ENCODE peak calls at places on chromosomes 2 and 18, in ten cellular contexts. One of them, this sample, is unnamed.

GRCh38 chr2:146990311-146990781 is 854.5 kb upstream of the ACVR2A start:
- DNase-seq in SK-N-SH: no peak
- DNase-seq in germinal center: no peak
- DNase-seq in chondrocyte: no peak
- DNase-seq in T-cell: no peak
- DNase-seq in stimulated activated CD8-positive, alpha-beta memory T cell treated with anti-CD3 and anti-CD28 coated beads, Interleukin-7, amount 100 ng/mL, for 24 hours: no peak
- DNase-seq in effector CD4-positive, alpha-beta T cell: no peak
- DNase-seq in SHP77: no peak
- DNase-seq in SK-MEL-5: peak; percentile 19
- DNase-seq in activated naive CD4-positive, alpha-beta T cell: no peak
- DNase-seq in this sample: no peak

GRCh38 chr18:73564073-73564472 is 583.6 kb downstream of the FBXO15 start:
- DNase-seq in SK-N-SH: no peak
- DNase-seq in germinal center: no peak
- DNase-seq in chondrocyte: no peak
- DNase-seq in T-cell: no peak
- DNase-seq in stimulated activated CD8-positive, alpha-beta memory T cell treated with anti-CD3 and anti-CD28 coated beads, Interleukin-7, amount 100 ng/mL, for 24 hours: no peak
- DNase-seq in effector CD4-positive, alpha-beta T cell: no peak
- DNase-seq in SHP77: no peak
- DNase-seq in SK-MEL-5: no peak
- DNase-seq in activated naive CD4-positive, alpha-beta T cell: no peak
- DNase-seq in this sample: no peak

GRCh38 chr18:31500161-31500688 is 2.2 kb downstream of the DSG2 start:
- DNase-seq in SK-N-SH: no peak
- DNase-seq in germinal center: no peak
- DNase-seq in chondrocyte: no peak
- DNase-seq in T-cell: no peak
- DNase-seq in stimulated activated CD8-positive, alpha-beta memory T cell treated with anti-CD3 and anti-CD28 coated beads, Interleukin-7, amount 100 ng/mL, for 24 hours: no peak
- DNase-seq in effector CD4-positive, alpha-beta T cell: no peak
- DNase-seq in SHP77: no peak
- DNase-seq in SK-MEL-5: no peak
- DNase-seq in activated naive CD4-positive, alpha-beta T cell: no peak
- DNase-seq in this sample: no peak

GRCh38 chr2:219344756-219345458 is 12.4 kb upstream of the RESP18 start:
- DNase-seq in SK-N-SH: no peak
- DNase-seq in germinal center: no peak
- DNase-seq in chondrocyte: no peak
- DNase-seq in T-cell: no peak
- DNase-seq in stimulated activated CD8-positive, alpha-beta memory T cell treated with anti-CD3 and anti-CD28 coated beads, Interleukin-7, amount 100 ng/mL, for 24 hours: no peak
- DNase-seq in effector CD4-positive, alpha-beta T cell: no peak
- DNase-seq in SHP77: peak; percentile 73
- DNase-seq in SK-MEL-5: peak; percentile 65
- DNase-seq in activated naive CD4-positive, alpha-beta T cell: no peak
- DNase-seq in this sample: no peak

GRCh38 chr18:11719050-11719449 is 30.0 kb downstream of the GNAL start:
- DNase-seq in SK-N-SH: no peak
- DNase-seq in germinal center: no peak
- DNase-seq in chondrocyte: no peak
- DNase-seq in T-cell: no peak
- DNase-seq in stimulated activated CD8-positive, alpha-beta memory T cell treated with anti-CD3 and anti-CD28 coated beads, Interleukin-7, amount 100 ng/mL, for 24 hours: no peak
- DNase-seq in effector CD4-positive, alpha-beta T cell: no peak
- DNase-seq in SHP77: no peak
- DNase-seq in SK-MEL-5: no peak
- DNase-seq in activated naive CD4-positive, alpha-beta T cell: no peak
- DNase-seq in this sample: no peak

GRCh38 chr2:95053543-95053942 is 28.0 kb downstream of the MAL start:
- DNase-seq in SK-N-SH: no peak
- DNase-seq in germinal center: no peak
- DNase-seq in chondrocyte: peak; percentile 59
- DNase-seq in T-cell: no peak
- DNase-seq in stimulated activated CD8-positive, alpha-beta memory T cell treated with anti-CD3 and anti-CD28 coated beads, Interleukin-7, amount 100 ng/mL, for 24 hours: no peak
- DNase-seq in effector CD4-positive, alpha-beta T cell: no peak
- DNase-seq in SHP77: no peak
- DNase-seq in SK-MEL-5: no peak
- DNase-seq in activated naive CD4-positive, alpha-beta T cell: no peak
- DNase-seq in this sample: peak; percentile 51

GRCh38 chr2:121532894-121533293 is 2.2 kb downstream of the RNU4ATAC start:
- DNase-seq in SK-N-SH: no peak
- DNase-seq in germinal center: no peak
- DNase-seq in chondrocyte: no peak
- DNase-seq in T-cell: no peak
- DNase-seq in stimulated activated CD8-positive, alpha-beta memory T cell treated with anti-CD3 and anti-CD28 coated beads, Interleukin-7, amount 100 ng/mL, for 24 hours: no peak
- DNase-seq in effector CD4-positive, alpha-beta T cell: no peak
- DNase-seq in SHP77: peak; percentile 12
- DNase-seq in SK-MEL-5: peak; percentile 23
- DNase-seq in activated naive CD4-positive, alpha-beta T cell: no peak
- DNase-seq in this sample: no peak

GRCh38 chr2:107108556-107108955 is 222.6 kb upstream of the ST6GAL2 start:
- DNase-seq in SK-N-SH: no peak
- DNase-seq in germinal center: no peak
- DNase-seq in chondrocyte: no peak
- DNase-seq in T-cell: no peak
- DNase-seq in stimulated activated CD8-positive, alpha-beta memory T cell treated with anti-CD3 and anti-CD28 coated beads, Interleukin-7, amount 100 ng/mL, for 24 hours: no peak
- DNase-seq in effector CD4-positive, alpha-beta T cell: no peak
- DNase-seq in SHP77: no peak
- DNase-seq in SK-MEL-5: no peak
- DNase-seq in activated naive CD4-positive, alpha-beta T cell: no peak
- DNase-seq in this sample: no peak

GRCh38 chr2:181738074-181738473 is 57.8 kb upstream of the NEUROD1 start:
- DNase-seq in SK-N-SH: no peak
- DNase-seq in germinal center: no peak
- DNase-seq in chondrocyte: no peak
- DNase-seq in T-cell: no peak
- DNase-seq in stimulated activated CD8-positive, alpha-beta memory T cell treated with anti-CD3 and anti-CD28 coated beads, Interleukin-7, amount 100 ng/mL, for 24 hours: no peak
- DNase-seq in effector CD4-positive, alpha-beta T cell: no peak
- DNase-seq in SHP77: no peak
- DNase-seq in SK-MEL-5: peak; percentile 57
- DNase-seq in activated naive CD4-positive, alpha-beta T cell: no peak
- DNase-seq in this sample: no peak

GRCh38 chr18:5574843-5575242 is 31.0 kb upstream of the EPB41L3 start:
- DNase-seq in SK-N-SH: no peak
- DNase-seq in germinal center: no peak
- DNase-seq in chondrocyte: no peak
- DNase-seq in T-cell: no peak
- DNase-seq in stimulated activated CD8-positive, alpha-beta memory T cell treated with anti-CD3 and anti-CD28 coated beads, Interleukin-7, amount 100 ng/mL, for 24 hours: no peak
- DNase-seq in effector CD4-positive, alpha-beta T cell: no peak
- DNase-seq in SHP77: no peak
- DNase-seq in SK-MEL-5: no peak
- DNase-seq in activated naive CD4-positive, alpha-beta T cell: no peak
- DNase-seq in this sample: no peak

GRCh38 chr2:118849226-118850170 is 2.0 kb upstream of the EN1 start:
- DNase-seq in SK-N-SH: no peak
- DNase-seq in germinal center: no peak
- DNase-seq in chondrocyte: no peak
- DNase-seq in T-cell: no peak
- DNase-seq in stimulated activated CD8-positive, alpha-beta memory T cell treated with anti-CD3 and anti-CD28 coated beads, Interleukin-7, amount 100 ng/mL, for 24 hours: no peak
- DNase-seq in effector CD4-positive, alpha-beta T cell: no peak
- DNase-seq in SHP77: no peak
- DNase-seq in SK-MEL-5: no peak
- DNase-seq in activated naive CD4-positive, alpha-beta T cell: no peak
- DNase-seq in this sample: peak; percentile 46

GRCh38 chr2:104944495-104944894 is 90.6 kb downstream of the POU3F3 start:
- DNase-seq in SK-N-SH: peak; percentile 35
- DNase-seq in germinal center: no peak
- DNase-seq in chondrocyte: no peak
- DNase-seq in T-cell: no peak
- DNase-seq in stimulated activated CD8-positive, alpha-beta memory T cell treated with anti-CD3 and anti-CD28 coated beads, Interleukin-7, amount 100 ng/mL, for 24 hours: no peak
- DNase-seq in effector CD4-positive, alpha-beta T cell: no peak
- DNase-seq in SHP77: no peak
- DNase-seq in SK-MEL-5: peak; percentile 62
- DNase-seq in activated naive CD4-positive, alpha-beta T cell: no peak
- DNase-seq in this sample: no peak

GRCh38 chr2:45258251-45258775 is 249.1 kb upstream of the SIX2 start:
- DNase-seq in SK-N-SH: no peak
- DNase-seq in germinal center: no peak
- DNase-seq in chondrocyte: no peak
- DNase-seq in T-cell: no peak
- DNase-seq in stimulated activated CD8-positive, alpha-beta memory T cell treated with anti-CD3 and anti-CD28 coated beads, Interleukin-7, amount 100 ng/mL, for 24 hours: no peak
- DNase-seq in effector CD4-positive, alpha-beta T cell: no peak
- DNase-seq in SHP77: no peak
- DNase-seq in SK-MEL-5: no peak
- DNase-seq in activated naive CD4-positive, alpha-beta T cell: no peak
- DNase-seq in this sample: peak; percentile 40

GRCh38 chr2:55048925-55049793 is 1.1 kb downstream of the RTN4 start:
- DNase-seq in SK-N-SH: peak; percentile 77
- DNase-seq in germinal center: peak; percentile 72
- DNase-seq in chondrocyte: no peak
- DNase-seq in T-cell: peak; percentile 29
- DNase-seq in stimulated activated CD8-positive, alpha-beta memory T cell treated with anti-CD3 and anti-CD28 coated beads, Interleukin-7, amount 100 ng/mL, for 24 hours: peak; percentile 32
- DNase-seq in effector CD4-positive, alpha-beta T cell: peak; percentile 55
- DNase-seq in SHP77: peak; percentile 77
- DNase-seq in SK-MEL-5: peak; percentile 86
- DNase-seq in activated naive CD4-positive, alpha-beta T cell: peak; percentile 27
- DNase-seq in this sample: peak; percentile 85

GRCh38 chr2:11175293-11175795 is 20.1 kb downstream of the SLC66A3 start:
- DNase-seq in SK-N-SH: no peak
- DNase-seq in germinal center: no peak
- DNase-seq in chondrocyte: peak; percentile 33
- DNase-seq in T-cell: no peak
- DNase-seq in stimulated activated CD8-positive, alpha-beta memory T cell treated with anti-CD3 and anti-CD28 coated beads, Interleukin-7, amount 100 ng/mL, for 24 hours: no peak
- DNase-seq in effector CD4-positive, alpha-beta T cell: no peak
- DNase-seq in SHP77: no peak
- DNase-seq in SK-MEL-5: peak; percentile 83
- DNase-seq in activated naive CD4-positive, alpha-beta T cell: no peak
- DNase-seq in this sample: no peak

GRCh38 chr2:186995092-186995491 is 146.1 kb upstream of the ZSWIM2 start:
- DNase-seq in SK-N-SH: no peak
- DNase-seq in germinal center: no peak
- DNase-seq in chondrocyte: no peak
- DNase-seq in T-cell: no peak
- DNase-seq in stimulated activated CD8-positive, alpha-beta memory T cell treated with anti-CD3 and anti-CD28 coated beads, Interleukin-7, amount 100 ng/mL, for 24 hours: no peak
- DNase-seq in effector CD4-positive, alpha-beta T cell: no peak
- DNase-seq in SHP77: no peak
- DNase-seq in SK-MEL-5: no peak
- DNase-seq in activated naive CD4-positive, alpha-beta T cell: no peak
- DNase-seq in this sample: no peak